ENCODE peak calls at places on chromosome 7, in ten cellular contexts. I is tibial artery; F is GM18507; V is CD4-positive, CD25-positive, alpha-beta regulatory T cell; W is T-helper 9 cell; B is HEK293T; H is cardiac fibroblast; J is iPS-NIHi11; A is T-cell; S is CD8-positive, alpha-beta memory T cell. Y is an unnamed sample.

GRCh38 chr7:26365077-26365896 is 73.6 kb downstream of the SNX10 start:
- DNase-seq in I (no peak), F (no peak), V (peak), W (peak), B (peak), H (peak), J (peak), A (peak), S (no peak), Y (peak)

GRCh38 chr7:17580861-17581260 is 282.4 kb downstream of the AHR start:
- DNase-seq in I (no peak), F (no peak), V (no peak), W (no peak), B (no peak), H (no peak), J (no peak), A (no peak), S (no peak), Y (no peak)

GRCh38 chr7:123485187-123485586 is 49.2 kb downstream of the IQUB start:
- DNase-seq in I (no peak), F (no peak), V (no peak), W (no peak), B (no peak), H (peak), J (no peak), A (no peak), S (no peak), Y (no peak)

GRCh38 chr7:2282185-2282751 is 32.0 kb downstream of the SNX8 start:
- DNase-seq in I (no peak), F (no peak), V (no peak), W (no peak), B (no peak), H (no peak), J (peak), A (no peak), S (no peak), Y (no peak)

GRCh38 chr7:43465581-43466554 is 117.0 kb upstream of the STK17A start:
- DNase-seq in I (no peak), F (no peak), V (no peak), W (no peak), B (no peak), H (no peak), J (no peak), A (no peak), S (no peak), Y (no peak)

GRCh38 chr7:90982228-90982627 is 282.0 kb upstream of the FZD1 start:
- DNase-seq in I (no peak), F (no peak), V (no peak), W (no peak), B (no peak), H (no peak), J (no peak), A (no peak), S (no peak), Y (no peak)

GRCh38 chr7:137981175-137981574 is 20.7 kb downstream of the CREB3L2 start:
- DNase-seq in I (no peak), F (no peak), V (no peak), W (no peak), B (no peak), H (peak), J (no peak), A (no peak), S (no peak), Y (no peak)

GRCh38 chr7:144454256-144455039 is 51.0 kb upstream of the NOBOX start:
- DNase-seq in I (no peak), F (no peak), V (peak), W (no peak), B (no peak), H (peak), J (no peak), A (no peak), S (no peak), Y (no peak)

GRCh38 chr7:55477781-55478374 is 94.4 kb downstream of the VOPP1 start:
- DNase-seq in I (no peak), F (no peak), V (no peak), W (no peak), B (no peak), H (peak), J (no peak), A (no peak), S (no peak), Y (no peak)

GRCh38 chr7:46035166-46035565 is 114.1 kb upstream of the IGFBP3 start:
- DNase-seq in I (no peak), F (no peak), V (no peak), W (no peak), B (no peak), H (no peak), J (no peak), A (no peak), S (no peak), Y (no peak)

GRCh38 chr7:25009271-25009670 is 29.3 kb upstream of the OSBPL3 start:
- DNase-seq in I (no peak), F (no peak), V (no peak), W (no peak), B (no peak), H (peak), J (no peak), A (no peak), S (no peak), Y (no peak)

GRCh38 chr7:30932562-30932961 is 20.9 kb downstream of the AQP1 start:
- DNase-seq in I (peak), F (no peak), V (no peak), W (no peak), B (no peak), H (no peak), J (peak), A (no peak), S (no peak), Y (no peak)

GRCh38 chr7:96219382-96220130 is 102.3 kb downstream of the SLC25A13 start:
- DNase-seq in I (no peak), F (no peak), V (no peak), W (no peak), B (no peak), H (peak), J (peak), A (no peak), S (no peak), Y (no peak)

GRCh38 chr7:133364959-133365680 is 112.2 kb downstream of the EXOC4 start:
- DNase-seq in I (no peak), F (no peak), V (peak), W (no peak), B (no peak), H (peak), J (no peak), A (no peak), S (no peak), Y (no peak)

GRCh38 chr7:577971-578370 is 58.3 kb upstream of the PDGFA start:
- DNase-seq in I (no peak), F (no peak), V (no peak), W (no peak), B (no peak), H (no peak), J (no peak), A (no peak), S (no peak), Y (no peak)

GRCh38 chr7:155192961-155193640 is 104.6 kb upstream of the INSIG1 start:
- DNase-seq in I (no peak), F (no peak), V (no peak), W (no peak), B (no peak), H (no peak), J (no peak), A (no peak), S (no peak), Y (no peak)

GRCh38 chr7:70833726-70834125 is 298.2 kb upstream of the GALNT17 start:
- DNase-seq in I (no peak), F (no peak), V (no peak), W (no peak), B (no peak), H (peak), J (no peak), A (no peak), S (no peak), Y (no peak)

GRCh38 chr7:77222819-77223218 is 23.2 kb upstream of the FGL2 start:
- DNase-seq in I (no peak), F (no peak), V (peak), W (no peak), B (no peak), H (no peak), J (no peak), A (no peak), S (no peak), Y (no peak)

GRCh38 chr7:41637051-41637450 is 65.8 kb downstream of the INHBA start:
- DNase-seq in I (no peak), F (no peak), V (no peak), W (no peak), B (no peak), H (peak), J (no peak), A (no peak), S (no peak), Y (no peak)

GRCh38 chr7:150451833-150452431 is 1.5 kb downstream of the GIMAP8 start:
- DNase-seq in I (peak), F (no peak), V (peak), W (no peak), B (no peak), H (no peak), J (no peak), A (no peak), S (no peak), Y (no peak)

GRCh38 chr7:114715907-114716306 is 206.0 kb upstream of the MDFIC start:
- DNase-seq in I (no peak), F (no peak), V (no peak), W (no peak), B (no peak), H (no peak), J (no peak), A (no peak), S (no peak), Y (no peak)